ENCODE peak calls at places on chromosomes 3 and 15, in five cellular contexts. One of them, this sample, is unnamed.

GRCh38 chr3:43363621-43364266 is 77.4 kb downstream of the SNRK start:
- DNase-seq in WTC11: no peak
- DNase-seq in Panc1: no peak
- DNase-seq in heart right ventricle: peak; percentile 76
- DNase-seq in astrocyte: no peak
- DNase-seq in this sample: no peak

GRCh38 chr3:152688313-152688712 is 146.6 kb upstream of the P2RY1 start:
- DNase-seq in WTC11: no peak
- DNase-seq in Panc1: no peak
- DNase-seq in heart right ventricle: no peak
- DNase-seq in astrocyte: no peak
- DNase-seq in this sample: no peak

GRCh38 chr15:82585072-82585471 is 44.8 kb upstream of the RPS17 start:
- DNase-seq in WTC11: no peak
- DNase-seq in Panc1: no peak
- DNase-seq in heart right ventricle: no peak
- DNase-seq in astrocyte: peak; percentile 4
- DNase-seq in this sample: no peak

GRCh38 chr3:178707632-178708031 is 171.4 kb downstream of the KCNMB2 start:
- DNase-seq in WTC11: no peak
- DNase-seq in Panc1: no peak
- DNase-seq in heart right ventricle: no peak
- DNase-seq in astrocyte: no peak
- DNase-seq in this sample: no peak

GRCh38 chr15:98776607-98777281 is 128.4 kb downstream of the IGF1R start:
- DNase-seq in WTC11: no peak
- DNase-seq in Panc1: no peak
- DNase-seq in heart right ventricle: peak; percentile 33
- DNase-seq in astrocyte: peak; percentile 89
- DNase-seq in this sample: no peak

GRCh38 chr3:191133359-191133758 is 65.7 kb upstream of the OSTN start:
- DNase-seq in WTC11: no peak
- DNase-seq in Panc1: no peak
- DNase-seq in heart right ventricle: no peak
- DNase-seq in astrocyte: no peak
- DNase-seq in this sample: no peak

GRCh38 chr15:62769604-62770003 is 272.9 kb upstream of the TPM1 start:
- DNase-seq in WTC11: no peak
- DNase-seq in Panc1: no peak
- DNase-seq in heart right ventricle: no peak
- DNase-seq in astrocyte: peak; percentile 99
- DNase-seq in this sample: no peak

GRCh38 chr3:146715176-146715575 is 110.0 kb upstream of the PLSCR5 start:
- DNase-seq in WTC11: no peak
- DNase-seq in Panc1: no peak
- DNase-seq in heart right ventricle: no peak
- DNase-seq in astrocyte: peak; percentile 2
- DNase-seq in this sample: no peak

GRCh38 chr3:40181182-40181581 is 128.3 kb upstream of the EIF1B start:
- DNase-seq in WTC11: no peak
- DNase-seq in Panc1: no peak
- DNase-seq in heart right ventricle: no peak
- DNase-seq in astrocyte: no peak
- DNase-seq in this sample: no peak

GRCh38 chr3:133574260-133574881 is 885 bp downstream of the CDV3 start:
- DNase-seq in WTC11: peak; percentile 69
- DNase-seq in Panc1: no peak
- DNase-seq in heart right ventricle: peak; percentile 82
- DNase-seq in astrocyte: peak; percentile 72
- DNase-seq in this sample: peak; percentile 87

GRCh38 chr3:76661527-76662250 is 378.2 kb upstream of the ROBO2 start:
- DNase-seq in WTC11: no peak
- DNase-seq in Panc1: no peak
- DNase-seq in heart right ventricle: no peak
- DNase-seq in astrocyte: no peak
- DNase-seq in this sample: no peak

GRCh38 chr15:41892621-41893421 is 1.0 kb downstream of the SPTBN5 start:
- DNase-seq in WTC11: no peak
- DNase-seq in Panc1: no peak
- DNase-seq in heart right ventricle: peak; percentile 80
- DNase-seq in astrocyte: no peak
- DNase-seq in this sample: no peak

GRCh38 chr3:154059798-154060197 is 61.4 kb upstream of the ARHGEF26 start:
- DNase-seq in WTC11: no peak
- DNase-seq in Panc1: no peak
- DNase-seq in heart right ventricle: no peak
- DNase-seq in astrocyte: no peak
- DNase-seq in this sample: peak; percentile 23

GRCh38 chr3:96814581-96815567 is at the start of gene EPHA6:
- DNase-seq in WTC11: peak; percentile 25
- DNase-seq in Panc1: no peak
- DNase-seq in heart right ventricle: no peak
- DNase-seq in astrocyte: no peak
- DNase-seq in this sample: no peak

GRCh38 chr3:42537350-42537749 is 34.9 kb downstream of the VIPR1 start:
- DNase-seq in WTC11: no peak
- DNase-seq in Panc1: no peak
- DNase-seq in heart right ventricle: no peak
- DNase-seq in astrocyte: no peak
- DNase-seq in this sample: no peak

GRCh38 chr3:33218446-33219174 is at the start of gene SUSD5:
- DNase-seq in WTC11: peak; percentile 71
- DNase-seq in Panc1: no peak
- DNase-seq in heart right ventricle: peak; percentile 24
- DNase-seq in astrocyte: peak; percentile 59
- DNase-seq in this sample: peak; percentile 36

GRCh38 chr15:76340802-76341365 is 4.3 kb downstream of the ISL2 start:
- DNase-seq in WTC11: no peak
- DNase-seq in Panc1: no peak
- DNase-seq in heart right ventricle: no peak
- DNase-seq in astrocyte: no peak
- DNase-seq in this sample: peak; percentile 41

GRCh38 chr15:40032125-40032839 is 6.7 kb downstream of the SRP14 start:
- DNase-seq in WTC11: no peak
- DNase-seq in Panc1: no peak
- DNase-seq in heart right ventricle: no peak
- DNase-seq in astrocyte: no peak
- DNase-seq in this sample: no peak

GRCh38 chr15:40031300-40031699 is 7.7 kb downstream of the SRP14 start:
- DNase-seq in WTC11: no peak
- DNase-seq in Panc1: no peak
- DNase-seq in heart right ventricle: no peak
- DNase-seq in astrocyte: no peak
- DNase-seq in this sample: no peak

GRCh38 chr15:40028193-40028592 is 10.8 kb downstream of the SRP14 start:
- DNase-seq in WTC11: no peak
- DNase-seq in Panc1: no peak
- DNase-seq in heart right ventricle: no peak
- DNase-seq in astrocyte: no peak
- DNase-seq in this sample: no peak

GRCh38 chr15:40028853-40029252 is 10.1 kb downstream of the SRP14 start:
- DNase-seq in WTC11: no peak
- DNase-seq in Panc1: no peak
- DNase-seq in heart right ventricle: no peak
- DNase-seq in astrocyte: no peak
- DNase-seq in this sample: no peak

DNA sequence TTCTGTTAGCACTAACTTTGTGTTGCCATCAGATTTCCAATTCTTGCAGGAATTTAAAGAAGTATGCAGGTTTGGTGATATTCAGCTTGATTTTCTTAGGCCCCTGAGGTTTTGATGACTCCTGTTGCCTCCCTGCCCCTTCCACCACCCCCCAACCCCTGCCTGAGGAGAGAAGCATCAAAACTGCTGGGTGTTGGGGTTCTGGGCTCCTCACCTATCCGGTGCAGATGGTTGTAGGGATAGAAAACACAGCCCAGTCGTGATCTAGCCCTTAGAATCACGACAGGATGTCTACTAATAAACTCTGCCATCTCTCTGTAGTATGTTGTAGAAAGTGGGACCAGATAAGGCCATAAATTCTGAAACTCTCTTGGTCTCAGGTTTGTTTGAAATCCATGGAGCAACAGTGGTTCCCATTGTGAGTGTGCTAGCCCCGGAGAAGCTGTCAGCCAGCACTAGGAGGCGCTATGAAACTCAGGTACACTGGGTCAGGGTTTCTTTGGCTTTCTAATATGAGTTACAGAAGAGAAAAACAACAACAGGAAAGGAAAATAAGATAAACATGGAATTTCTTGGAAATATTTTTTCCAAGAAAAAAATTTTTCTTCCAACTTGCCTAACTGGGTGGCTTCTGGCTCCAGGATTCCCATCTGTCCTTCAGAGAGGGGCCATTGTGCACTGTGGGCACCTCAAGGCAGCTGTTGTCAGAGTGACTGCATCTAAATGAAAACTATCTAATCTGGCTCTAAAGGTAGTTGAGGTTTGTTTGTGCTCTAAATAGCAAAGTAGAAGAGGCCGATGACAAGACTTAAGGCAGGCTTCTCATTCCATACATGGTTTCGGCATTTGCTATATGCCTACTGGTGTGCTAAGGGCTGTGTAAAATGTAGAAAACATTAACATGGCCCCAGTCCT is 8.7 kb downstream of the SRP14 start:
- DNase-seq in WTC11: peak; percentile 68
- DNase-seq in Panc1: no peak
- DNase-seq in heart right ventricle: no peak
- DNase-seq in astrocyte: no peak
- DNase-seq in this sample: no peak
- TF ChIP-seq CTCF in WTC11: peak; percentile 49
- TF ChIP-seq CTCF in Panc1: peak; percentile 84
- TF ChIP-seq CTCF in heart right ventricle: peak; percentile 45
- TF ChIP-seq CTCF in astrocyte: peak; percentile 61
- TF ChIP-seq CTCF in this sample: no peak

DNA sequence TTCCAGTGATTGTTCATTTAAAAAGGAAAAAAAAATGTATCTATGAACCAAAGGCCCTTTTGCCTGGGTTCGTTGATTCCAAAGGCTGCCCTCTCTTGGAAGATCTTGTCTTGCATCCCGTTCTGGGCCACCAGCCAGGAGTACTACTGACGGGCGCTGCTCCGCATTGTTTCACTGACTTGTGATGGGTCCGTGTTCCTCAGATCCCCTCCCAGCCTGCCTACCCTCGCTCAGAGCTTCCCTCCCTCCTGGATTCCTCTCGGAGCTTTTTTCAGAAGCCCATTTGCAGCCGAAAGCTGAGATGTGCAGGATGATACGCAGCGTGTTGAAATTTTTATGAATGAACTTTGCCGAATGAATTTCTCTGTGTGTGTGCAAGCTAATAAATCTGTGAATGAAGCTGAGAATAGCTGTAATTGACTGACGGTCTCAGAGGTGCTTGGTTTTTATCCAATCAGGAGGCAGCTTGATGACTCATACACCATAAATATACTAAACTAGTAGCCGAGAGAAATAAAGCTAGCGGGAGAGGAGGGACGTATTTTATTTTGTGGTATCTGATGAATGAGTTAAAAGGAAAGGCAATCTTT is at the start of gene SHC4:
- DNase-seq in WTC11: peak; percentile 60
- DNase-seq in Panc1: no peak
- DNase-seq in heart right ventricle: peak; percentile 61
- DNase-seq in astrocyte: peak; percentile 73
- DNase-seq in this sample: peak; percentile 37
- TF ChIP-seq CTCF in WTC11: no peak
- TF ChIP-seq CTCF in Panc1: peak; percentile 17
- TF ChIP-seq CTCF in heart right ventricle: peak; percentile 18
- TF ChIP-seq CTCF in astrocyte: peak; percentile 23
- TF ChIP-seq CTCF in this sample: no peak

GRCh38 chr15:92690370-92690769 is 34.8 kb upstream of the FAM174B start:
- DNase-seq in WTC11: no peak
- DNase-seq in Panc1: no peak
- DNase-seq in heart right ventricle: no peak
- DNase-seq in astrocyte: no peak
- DNase-seq in this sample: no peak

GRCh38 chr15:92696096-92696495 is 40.5 kb upstream of the FAM174B start:
- DNase-seq in WTC11: no peak
- DNase-seq in Panc1: no peak
- DNase-seq in heart right ventricle: no peak
- DNase-seq in astrocyte: no peak
- DNase-seq in this sample: no peak

GRCh38 chr15:92693922-92694331 is 38.4 kb upstream of the FAM174B start:
- DNase-seq in WTC11: peak; percentile 71
- DNase-seq in Panc1: no peak
- DNase-seq in heart right ventricle: no peak
- DNase-seq in astrocyte: no peak
- DNase-seq in this sample: peak; percentile 62
- TF ChIP-seq CTCF in WTC11: no peak
- TF ChIP-seq CTCF in Panc1: peak; percentile 78
- TF ChIP-seq CTCF in heart right ventricle: no peak
- TF ChIP-seq CTCF in astrocyte: peak; percentile 28
- TF ChIP-seq CTCF in this sample: peak; percentile 50

GRCh38 chr3:60755094-60755493 is 496.2 kb downstream of the FHIT start:
- DNase-seq in WTC11: peak; percentile 71
- DNase-seq in Panc1: no peak
- DNase-seq in heart right ventricle: no peak
- DNase-seq in astrocyte: no peak
- DNase-seq in this sample: no peak
- TF ChIP-seq CTCF in WTC11: peak; percentile 43
- TF ChIP-seq CTCF in Panc1: no peak
- TF ChIP-seq CTCF in heart right ventricle: peak; percentile 18
- TF ChIP-seq CTCF in astrocyte: no peak
- TF ChIP-seq CTCF in this sample: no peak

DNA sequence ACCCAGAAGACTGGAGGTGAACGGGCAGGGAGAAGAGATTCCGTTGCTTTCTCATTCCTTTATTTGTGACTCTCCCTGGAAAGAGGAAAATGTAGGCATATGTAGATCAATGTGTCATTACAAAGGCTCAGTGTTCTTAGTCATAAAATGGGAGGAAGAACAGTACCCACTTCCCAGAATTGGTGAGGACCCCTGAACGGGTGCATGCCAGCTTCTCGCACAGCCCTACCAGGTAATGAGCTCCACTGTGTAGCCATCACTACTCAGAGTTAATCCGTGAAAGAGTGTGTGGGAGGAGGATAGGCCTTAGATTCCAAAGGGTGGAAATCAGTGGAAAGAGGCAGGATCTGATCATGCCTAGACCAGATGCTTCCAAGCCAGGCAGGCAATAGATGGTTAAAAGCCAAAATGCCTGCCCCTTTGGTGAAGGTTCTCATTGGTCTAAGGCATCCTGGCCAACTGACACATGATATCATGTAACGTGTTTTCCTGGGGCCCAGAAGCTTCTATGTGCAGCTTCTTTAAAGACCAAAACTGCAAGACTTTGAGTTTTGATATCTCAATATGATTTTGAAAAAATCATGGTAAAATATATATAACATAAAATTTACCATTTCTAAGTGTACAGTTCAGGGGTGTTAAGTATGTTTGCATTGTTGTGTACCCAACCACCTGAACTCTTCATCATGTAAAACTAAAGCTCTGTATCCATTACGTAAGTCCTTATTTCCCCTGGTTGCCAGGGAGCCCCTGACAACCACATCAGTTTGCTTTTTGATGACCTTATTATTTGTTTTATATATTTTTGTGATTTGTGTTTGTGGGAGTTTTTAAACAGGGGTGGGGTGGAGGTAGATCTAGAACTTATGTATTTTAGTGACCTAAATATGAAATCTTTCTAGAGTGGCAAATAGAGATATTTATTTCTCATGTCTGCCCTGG is 402.2 kb upstream of the CFAP20DC start:
- DNase-seq in WTC11: no peak
- DNase-seq in Panc1: no peak
- DNase-seq in heart right ventricle: no peak
- DNase-seq in astrocyte: no peak
- DNase-seq in this sample: no peak
- TF ChIP-seq CTCF in WTC11: no peak
- TF ChIP-seq CTCF in Panc1: no peak
- TF ChIP-seq CTCF in heart right ventricle: no peak
- TF ChIP-seq CTCF in astrocyte: no peak
- TF ChIP-seq CTCF in this sample: no peak